ENCODE peak calls at places on chromosomes 2 and 18, in four cellular contexts. One of them, this sample, is unnamed. For H3K4me1, the result is how much of the 10 kb centered on the place peaks cover.

GRCh38 chr2:23658466-23658942 is 268.4 kb downstream of the ATAD2B start:
- DNase-seq in GM23248: no peak
- DNase-seq in SK-N-SH: no peak
- DNase-seq in tibial artery: no peak
- DNase-seq in this sample: no peak

GRCh38 chr2:239765911-239766310 is 259.2 kb downstream of the NDUFA10 start:
- DNase-seq in GM23248: no peak
- DNase-seq in SK-N-SH: peak
- DNase-seq in tibial artery: no peak
- DNase-seq in this sample: no peak

GRCh38 chr18:47519277-47519676 is 267.8 kb upstream of the SKOR2 start:
- DNase-seq in GM23248: no peak
- DNase-seq in SK-N-SH: no peak
- DNase-seq in tibial artery: no peak
- DNase-seq in this sample: no peak

GRCh38 chr2:229235136-229235914 is 35.8 kb downstream of the PID1 start:
- DNase-seq in GM23248: peak
- DNase-seq in SK-N-SH: no peak
- DNase-seq in tibial artery: peak
- DNase-seq in this sample: peak

GRCh38 chr18:47215554-47216138 is 35.8 kb downstream of the SKOR2 start:
- DNase-seq in GM23248: peak
- DNase-seq in SK-N-SH: peak
- DNase-seq in tibial artery: no peak
- DNase-seq in this sample: no peak

GRCh38 chr2:67806816-67807215 is 256.0 kb downstream of the C1D start:
- DNase-seq in GM23248: no peak
- DNase-seq in SK-N-SH: no peak
- DNase-seq in tibial artery: no peak
- DNase-seq in this sample: no peak

GRCh38 chr2:173981520-173981919 is 16.3 kb upstream of the SP3 start:
- DNase-seq in GM23248: no peak
- DNase-seq in SK-N-SH: no peak
- DNase-seq in tibial artery: no peak
- DNase-seq in this sample: no peak

GRCh38 chr2:187078297-187078696 is 229.3 kb upstream of the ZSWIM2 start:
- DNase-seq in GM23248: peak
- DNase-seq in SK-N-SH: no peak
- DNase-seq in tibial artery: no peak
- DNase-seq in this sample: no peak

GRCh38 chr18:76524900-76525698 is 30.1 kb upstream of the ZNF516 start:
- DNase-seq in GM23248: peak
- DNase-seq in SK-N-SH: peak
- DNase-seq in tibial artery: no peak
- DNase-seq in this sample: peak

GRCh38 chr2:64114063-64114911 is 29.9 kb downstream of the PELI1 start:
- DNase-seq in GM23248: peak
- DNase-seq in SK-N-SH: no peak
- DNase-seq in tibial artery: no peak
- DNase-seq in this sample: no peak

GRCh38 chr2:64114912-64115277 is 29.3 kb downstream of the PELI1 start:
- DNase-seq in GM23248: no peak
- DNase-seq in SK-N-SH: no peak
- DNase-seq in tibial artery: no peak
- DNase-seq in this sample: no peak

GRCh38 chr2:64108842-64109241 is 35.4 kb downstream of the PELI1 start:
- DNase-seq in GM23248: no peak
- DNase-seq in SK-N-SH: no peak
- DNase-seq in tibial artery: no peak
- DNase-seq in this sample: no peak

GRCh38 chr2:64112016-64112415 is 32.2 kb downstream of the PELI1 start:
- DNase-seq in GM23248: no peak
- DNase-seq in SK-N-SH: no peak
- DNase-seq in tibial artery: no peak
- DNase-seq in this sample: no peak

DNA sequence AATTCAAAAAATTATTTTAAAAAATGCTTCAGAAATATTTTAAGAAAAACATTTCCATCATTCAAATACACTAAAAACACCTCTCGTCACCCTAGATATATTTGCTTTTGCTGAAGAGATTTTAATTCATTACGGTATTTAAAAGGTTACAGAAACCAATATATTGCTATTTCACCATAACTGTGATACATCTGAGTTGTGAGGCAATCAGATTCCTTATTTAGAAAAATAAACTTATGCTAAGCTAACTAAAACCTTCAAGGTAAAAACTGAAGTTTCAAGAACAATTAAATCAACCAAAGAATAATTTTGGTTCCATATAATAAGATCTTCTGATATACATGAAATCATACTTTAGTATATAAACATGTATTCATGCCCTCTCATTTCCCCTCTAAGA is 32.8 kb downstream of the PELI1 start:
- DNase-seq in GM23248: peak
- DNase-seq in SK-N-SH: no peak
- DNase-seq in tibial artery: no peak
- DNase-seq in this sample: no peak
- H3K4me1 ChIP-seq in GM23248: under half
- H3K4me1 ChIP-seq in SK-N-SH: under half
- H3K4me1 ChIP-seq in tibial artery: half or more
- H3K4me1 ChIP-seq in this sample: under half

GRCh38 chr2:127664065-127664894 is 11.1 kb downstream of the LIMS2 start:
- DNase-seq in GM23248: peak
- DNase-seq in SK-N-SH: no peak
- DNase-seq in tibial artery: peak
- DNase-seq in this sample: no peak

GRCh38 chr2:127664895-127665225 is 10.5 kb downstream of the LIMS2 start:
- DNase-seq in GM23248: no peak
- DNase-seq in SK-N-SH: no peak
- DNase-seq in tibial artery: no peak
- DNase-seq in this sample: no peak

GRCh38 chr2:127663566-127664064 is 11.7 kb downstream of the LIMS2 start:
- DNase-seq in GM23248: no peak
- DNase-seq in SK-N-SH: no peak
- DNase-seq in tibial artery: no peak
- DNase-seq in this sample: no peak

GRCh38 chr2:127661949-127662510 is 13.3 kb downstream of the LIMS2 start:
- DNase-seq in GM23248: peak
- DNase-seq in SK-N-SH: no peak
- DNase-seq in tibial artery: peak
- DNase-seq in this sample: no peak

GRCh38 chr2:127662937-127663565 is 12.3 kb downstream of the LIMS2 start:
- DNase-seq in GM23248: peak
- DNase-seq in SK-N-SH: peak
- DNase-seq in tibial artery: peak
- DNase-seq in this sample: no peak
- H3K4me1 ChIP-seq in GM23248: under half
- H3K4me1 ChIP-seq in SK-N-SH: under half
- H3K4me1 ChIP-seq in tibial artery: half or more
- H3K4me1 ChIP-seq in this sample: under half

DNA sequence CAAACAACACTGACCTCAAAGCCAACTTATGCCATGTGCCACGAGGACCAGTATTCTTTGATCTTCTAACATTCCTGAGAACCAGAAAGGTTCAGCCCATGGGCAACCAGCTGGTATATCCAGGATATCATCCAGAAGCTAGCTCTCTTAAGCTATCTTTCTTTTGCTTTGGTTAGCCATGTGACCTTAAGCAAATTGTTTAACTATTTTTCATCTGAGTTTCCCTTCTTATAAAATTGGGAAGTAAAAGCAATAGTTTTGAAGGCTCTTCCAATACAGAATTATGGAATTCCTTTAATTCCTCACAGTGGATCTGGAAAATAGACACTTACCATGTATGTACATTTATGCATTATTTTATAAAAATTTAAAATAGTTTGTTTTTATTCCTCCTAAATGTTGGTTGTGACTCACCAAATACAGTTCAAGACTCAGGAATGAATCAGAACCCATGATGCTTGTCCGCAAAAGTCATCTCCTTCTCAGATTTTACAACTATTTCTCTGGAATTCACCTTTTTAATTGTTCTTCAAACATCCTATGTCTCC is 435.7 kb downstream of the ZEB2 start:
- DNase-seq in GM23248: peak
- DNase-seq in SK-N-SH: no peak
- DNase-seq in tibial artery: no peak
- DNase-seq in this sample: no peak
- H3K4me1 ChIP-seq in GM23248: half or more
- H3K4me1 ChIP-seq in SK-N-SH: under half
- H3K4me1 ChIP-seq in tibial artery: under half
- H3K4me1 ChIP-seq in this sample: under half

GRCh38 chr2:133525751-133526467 is 42.4 kb downstream of the NCKAP5 start:
- DNase-seq in GM23248: no peak
- DNase-seq in SK-N-SH: no peak
- DNase-seq in tibial artery: no peak
- DNase-seq in this sample: no peak

GRCh38 chr2:133521146-133521745 is 47.0 kb downstream of the NCKAP5 start:
- DNase-seq in GM23248: no peak
- DNase-seq in SK-N-SH: no peak
- DNase-seq in tibial artery: no peak
- DNase-seq in this sample: no peak

GRCh38 chr2:133525090-133525489 is 43.2 kb downstream of the NCKAP5 start:
- DNase-seq in GM23248: no peak
- DNase-seq in SK-N-SH: no peak
- DNase-seq in tibial artery: no peak
- DNase-seq in this sample: no peak

GRCh38 chr2:133522204-133522603 is 46.1 kb downstream of the NCKAP5 start:
- DNase-seq in GM23248: no peak
- DNase-seq in SK-N-SH: no peak
- DNase-seq in tibial artery: no peak
- DNase-seq in this sample: no peak

GRCh38 chr2:133523406-133523805 is 44.9 kb downstream of the NCKAP5 start:
- DNase-seq in GM23248: no peak
- DNase-seq in SK-N-SH: no peak
- DNase-seq in tibial artery: no peak
- DNase-seq in this sample: no peak
- H3K4me1 ChIP-seq in GM23248: under half
- H3K4me1 ChIP-seq in SK-N-SH: under half
- H3K4me1 ChIP-seq in tibial artery: under half
- H3K4me1 ChIP-seq in this sample: under half

GRCh38 chr2:20210462-20210861 is 14.5 kb downstream of the SDC1 start:
- DNase-seq in GM23248: no peak
- DNase-seq in SK-N-SH: no peak
- DNase-seq in tibial artery: no peak
- DNase-seq in this sample: no peak
- H3K4me1 ChIP-seq in GM23248: under half
- H3K4me1 ChIP-seq in SK-N-SH: under half
- H3K4me1 ChIP-seq in tibial artery: under half
- H3K4me1 ChIP-seq in this sample: under half

This sample was measured in tibial nerve.